ENCODE peak calls at places on chromosomes 12 and 14, in six cellular contexts. K is GM06990, T is fibroblast of mammary gland, A is breast epithelium, L is MM.1S, Z is fibroblast of villous mesenchyme. Y is an unnamed sample.

GRCh38 chr12:115012861-115013667 is 329.1 kb upstream of the TBX3 start:
- DNase-seq in A (no peak), K (no peak), Z (peak; percentile 26), T (no peak), L (no peak), Y (no peak)

GRCh38 chr14:53571990-53572389 is 384.6 kb downstream of the BMP4 start:
- DNase-seq in K (no peak), T (no peak), L (no peak), Z (peak; percentile 56), A (no peak), Y (no peak)

GRCh38 chr12:115872212-115872611 is 405.3 kb downstream of the MED13L start:
- DNase-seq in Z (no peak), L (no peak), T (no peak), A (no peak), K (no peak), Y (no peak)

GRCh38 chr14:65229431-65230286 is 127.3 kb upstream of the MAX start:
- DNase-seq in K (no peak), T (peak; percentile 68), A (no peak), L (no peak), Z (peak; percentile 53), Y (peak; percentile 10)

GRCh38 chr14:31884776-31885379 is 192.2 kb upstream of the ARHGAP5 start:
- DNase-seq in L (no peak), A (no peak), K (no peak), T (peak; percentile 60), Z (no peak), Y (no peak)

GRCh38 chr12:69389836-69390235 is 30.3 kb downstream of the YEATS4 start:
- DNase-seq in Z (peak; percentile 91), T (peak; percentile 26), L (no peak), K (no peak), A (no peak), Y (no peak)

GRCh38 chr12:58888131-58888783 is 32.0 kb downstream of the LRIG3 start:
- DNase-seq in T (peak; percentile 77), K (no peak), L (no peak), A (peak; percentile 63), Z (peak; percentile 50), Y (no peak)

GRCh38 chr12:109191621-109192250 is 75.3 kb downstream of the ACACB start:
- DNase-seq in A (no peak), L (no peak), T (no peak), Z (no peak), K (no peak), Y (no peak)

GRCh38 chr12:108335349-108336119 is 3.6 kb downstream of the CMKLR1 start:
- DNase-seq in T (no peak), Z (no peak), L (peak; percentile 75), K (peak; percentile 74), A (no peak), Y (no peak)

GRCh38 chr12:25130741-25131188 is 64.2 kb downstream of the DNAI7 start:
- DNase-seq in K (no peak), A (no peak), Z (peak; percentile 65), T (peak; percentile 62), L (peak; percentile 74), Y (no peak)

GRCh38 chr14:49218436-49219092 is 367.6 kb downstream of the RPS29 start:
- DNase-seq in A (no peak), K (no peak), Z (no peak), T (peak; percentile 80), L (no peak), Y (no peak)

GRCh38 chr14:22547309-22547947 is 41.6 kb downstream of the DAD1 start:
- DNase-seq in A (no peak), T (no peak), L (no peak), Z (peak; percentile 48), K (no peak), Y (no peak)

GRCh38 chr12:29739279-29739991 is 44.3 kb downstream of the TMTC1 start:
- DNase-seq in A (no peak), K (no peak), L (no peak), T (peak; percentile 76), Z (peak; percentile 71), Y (no peak)

GRCh38 chr14:91501348-91501747 is 8.8 kb downstream of the PPP4R3A start:
- DNase-seq in A (no peak), L (no peak), K (no peak), T (no peak), Z (no peak), Y (no peak)

GRCh38 chr14:24900281-24900868 is 149.6 kb downstream of the STXBP6 start:
- DNase-seq in Z (peak; percentile 69), K (no peak), A (no peak), T (peak; percentile 92), L (no peak), Y (no peak)

GRCh38 chr12:53180931-53181645 is 363 bp upstream of the CSAD start:
- DNase-seq in A (peak; percentile 32), L (peak; percentile 80), K (peak; percentile 90), Z (peak; percentile 80), T (peak; percentile 68), Y (peak; percentile 86)

GRCh38 chr12:122995503-122996187 is 15.2 kb downstream of the ARL6IP4 start:
- DNase-seq in K (no peak), L (no peak), A (no peak), Z (no peak), T (peak; percentile 25), Y (no peak)

GRCh38 chr14:100083706-100084105 is 18.5 kb downstream of the EVL start:
- DNase-seq in T (no peak), Z (peak; percentile 56), K (no peak), L (no peak), A (no peak), Y (no peak)

GRCh38 chr12:88339254-88339949 is 197.3 kb downstream of the TMTC3 start:
- DNase-seq in Z (peak; percentile 52), K (no peak), L (no peak), T (peak; percentile 92), A (no peak), Y (no peak)

GRCh38 chr12:27524839-27525238 is 833 bp downstream of the PPFIBP1 start:
- DNase-seq in K (no peak), A (peak; percentile 25), L (no peak), T (peak; percentile 57), Z (peak; percentile 57), Y (peak; percentile 15)

GRCh38 chr12:94208433-94208921 is 60.1 kb downstream of the PLXNC1 start:
- DNase-seq in T (peak; percentile 47), Z (no peak), A (no peak), L (peak; percentile 83), K (no peak), Y (no peak)

GRCh38 chr12:30846776-30847175 is 79.8 kb upstream of the TSPAN11 start:
- DNase-seq in A (no peak), L (no peak), T (no peak), K (no peak), Z (no peak), Y (no peak)

GRCh38 chr12:108670066-108670631 is 36.5 kb upstream of the SELPLG start:
- DNase-seq in K (no peak), A (no peak), L (no peak), Z (no peak), T (no peak), Y (no peak)

GRCh38 chr12:1934831-1935230 is 16.4 kb upstream of the CACNA2D4 start:
- DNase-seq in Z (no peak), K (no peak), T (no peak), A (no peak), L (no peak), Y (no peak)

GRCh38 chr12:123937707-123938600 is 34.7 kb downstream of the CCDC92 start:
- DNase-seq in Z (peak; percentile 24), A (no peak), K (no peak), T (no peak), L (peak; percentile 50), Y (no peak)

GRCh38 chr14:87935081-87935828 is 57.7 kb downstream of the GALC start:
- DNase-seq in Z (no peak), K (no peak), L (no peak), A (no peak), T (peak; percentile 8), Y (no peak)

GRCh38 chr14:105247715-105248367 is 492 bp upstream of the BTBD6 start:
- DNase-seq in K (no peak), A (no peak), Z (no peak), L (no peak), T (no peak), Y (no peak)

GRCh38 chr14:50342211-50343080 is 30.3 kb downstream of the DMAC2L start:
- DNase-seq in K (peak; percentile 45), Z (peak; percentile 97), T (peak; percentile 79), A (peak; percentile 57), L (no peak), Y (peak; percentile 20)
- TF ChIP-seq CTCF in K (peak; percentile 37), Z (peak; percentile 48), T (peak; percentile 31), A (no peak), L (no peak), Y (no peak)

DNA sequence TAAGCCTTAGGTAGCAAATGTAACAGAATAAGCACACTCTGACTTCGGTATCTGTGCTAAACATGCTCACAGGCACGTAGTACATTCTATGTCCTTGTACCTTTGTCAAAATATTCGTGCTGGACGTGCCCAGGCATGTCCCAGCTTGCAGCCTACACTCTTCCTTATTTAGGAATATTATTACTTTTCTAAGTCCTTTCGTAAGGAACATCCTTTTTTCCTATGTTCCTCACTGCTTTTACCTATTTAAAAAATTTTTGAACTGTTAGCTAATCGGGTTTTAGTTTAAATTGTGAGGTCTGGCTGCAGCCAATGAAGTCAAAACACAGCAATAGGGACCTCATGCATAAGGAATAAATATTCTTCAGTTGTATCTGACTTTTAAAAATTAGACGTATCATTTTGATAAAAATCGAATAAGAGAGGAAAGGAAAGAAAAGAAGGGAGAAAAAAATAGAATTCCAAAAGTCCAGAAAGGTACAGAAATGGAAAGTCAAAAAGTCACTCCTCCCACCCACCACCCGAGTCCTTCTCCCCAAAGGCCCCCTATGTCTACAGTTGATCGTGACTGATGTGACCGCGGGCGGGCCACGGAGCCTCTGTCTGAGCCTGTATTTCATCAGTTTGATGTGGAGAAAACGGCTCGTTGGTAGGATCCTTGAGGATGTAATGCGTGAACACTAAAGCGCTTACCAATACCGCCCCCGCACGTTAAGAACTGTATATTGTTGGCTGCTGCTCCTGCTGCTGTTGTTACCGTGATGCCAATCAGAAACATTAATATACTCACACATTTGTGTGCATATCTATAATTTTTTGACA is 24.4 kb upstream of the UBC start:
- DNase-seq in T (peak; percentile 91), L (peak; percentile 59), K (peak; percentile 54), Z (peak; percentile 92), A (peak; percentile 88), Y (peak; percentile 55)
- TF ChIP-seq CTCF in T (no peak), L (peak; percentile 41), K (peak; percentile 38), Z (peak; percentile 46), A (peak; percentile 30), Y (no peak)

GRCh38 chr12:106096376-106096775 is 42.4 kb downstream of the NUAK1 start:
- DNase-seq in L (no peak), K (no peak), A (no peak), Z (peak; percentile 76), T (no peak), Y (no peak)

GRCh38 chr12:106090586-106091411 is 48.0 kb downstream of the NUAK1 start:
- DNase-seq in L (no peak), A (no peak), T (peak; percentile 52), Z (peak; percentile 88), K (no peak), Y (no peak)

GRCh38 chr12:106091421-106091820 is 47.3 kb downstream of the NUAK1 start:
- DNase-seq in K (no peak), T (no peak), L (no peak), A (no peak), Z (no peak), Y (no peak)

GRCh38 chr12:106094304-106094703 is 44.5 kb downstream of the NUAK1 start:
- DNase-seq in A (no peak), K (no peak), Z (no peak), L (no peak), T (no peak), Y (no peak)

GRCh38 chr12:106093246-106093645 is 45.5 kb downstream of the NUAK1 start:
- DNase-seq in L (no peak), A (no peak), K (no peak), Z (no peak), T (no peak), Y (no peak)
- TF ChIP-seq CTCF in L (no peak), A (no peak), K (no peak), Z (no peak), T (no peak), Y (no peak)

GRCh38 chr12:51814311-51815088 is 34.0 kb downstream of the FIGNL2 start:
- DNase-seq in K (peak; percentile 44), L (peak; percentile 64), Z (peak; percentile 69), A (no peak), T (peak; percentile 72), Y (peak; percentile 87)
- TF ChIP-seq CTCF in K (peak; percentile 44), L (peak; percentile 16), Z (peak; percentile 45), A (peak; percentile 83), T (peak; percentile 47), Y (peak; percentile 50)

Y was measured in endothelial cell.